ENCODE peak calls at places on chromosomes 2 and 18, in nine cellular contexts. One of them, this sample, is unnamed.
A peak's percentile ranks its signal among the peaks of the same experiment; 100 is the strongest.

GRCh38 chr2:100317634-100318033 is 4.7 kb downstream of the LONRF2 start:
- DNase-seq in stimulated activated CD4-positive, alpha-beta T cell treated with anti-CD3 and anti-CD28 coated beads, Interleukin-1b, Interleukin-23, amount 100 ng/mL, for 24 hours: no peak
- DNase-seq in GF-D8: no peak
- DNase-seq in HS-27A: no peak
- DNase-seq in cardiac fibroblast: no peak
- DNase-seq in GM12891: no peak
- DNase-seq in Caki2: peak; percentile 15
- DNase-seq in stomach: no peak
- DNase-seq in mesenteric fat pad: no peak
- DNase-seq in this sample: no peak

GRCh38 chr2:151162185-151162584 is 99.5 kb downstream of the RBM43 start:
- DNase-seq in stimulated activated CD4-positive, alpha-beta T cell treated with anti-CD3 and anti-CD28 coated beads, Interleukin-1b, Interleukin-23, amount 100 ng/mL, for 24 hours: no peak
- DNase-seq in GF-D8: no peak
- DNase-seq in HS-27A: no peak
- DNase-seq in cardiac fibroblast: peak; percentile 58
- DNase-seq in GM12891: no peak
- DNase-seq in Caki2: peak; percentile 13
- DNase-seq in stomach: no peak
- DNase-seq in mesenteric fat pad: no peak
- DNase-seq in this sample: no peak

GRCh38 chr18:78765142-78765541 is 214.5 kb upstream of the SALL3 start:
- DNase-seq in stimulated activated CD4-positive, alpha-beta T cell treated with anti-CD3 and anti-CD28 coated beads, Interleukin-1b, Interleukin-23, amount 100 ng/mL, for 24 hours: no peak
- DNase-seq in GF-D8: no peak
- DNase-seq in HS-27A: no peak
- DNase-seq in cardiac fibroblast: no peak
- DNase-seq in GM12891: no peak
- DNase-seq in Caki2: no peak
- DNase-seq in stomach: no peak
- DNase-seq in mesenteric fat pad: peak; percentile 73
- DNase-seq in this sample: no peak

GRCh38 chr18:58863539-58864145 is 1.0 kb upstream of the ZNF532 start:
- DNase-seq in stimulated activated CD4-positive, alpha-beta T cell treated with anti-CD3 and anti-CD28 coated beads, Interleukin-1b, Interleukin-23, amount 100 ng/mL, for 24 hours: peak; percentile 14
- DNase-seq in GF-D8: no peak
- DNase-seq in HS-27A: no peak
- DNase-seq in cardiac fibroblast: no peak
- DNase-seq in GM12891: peak; percentile 44
- DNase-seq in Caki2: no peak
- DNase-seq in stomach: peak; percentile 55
- DNase-seq in mesenteric fat pad: no peak
- DNase-seq in this sample: no peak

GRCh38 chr2:135792401-135793152 is 44.4 kb downstream of the LCT start:
- DNase-seq in stimulated activated CD4-positive, alpha-beta T cell treated with anti-CD3 and anti-CD28 coated beads, Interleukin-1b, Interleukin-23, amount 100 ng/mL, for 24 hours: no peak
- DNase-seq in GF-D8: peak; percentile 37
- DNase-seq in HS-27A: no peak
- DNase-seq in cardiac fibroblast: no peak
- DNase-seq in GM12891: no peak
- DNase-seq in Caki2: no peak
- DNase-seq in stomach: no peak
- DNase-seq in mesenteric fat pad: no peak
- DNase-seq in this sample: no peak

GRCh38 chr2:105403785-105404698 is 5.2 kb upstream of the FHL2 start:
- DNase-seq in stimulated activated CD4-positive, alpha-beta T cell treated with anti-CD3 and anti-CD28 coated beads, Interleukin-1b, Interleukin-23, amount 100 ng/mL, for 24 hours: no peak
- DNase-seq in GF-D8: no peak
- DNase-seq in HS-27A: peak; percentile 90
- DNase-seq in cardiac fibroblast: peak; percentile 92
- DNase-seq in GM12891: no peak
- DNase-seq in Caki2: peak; percentile 99
- DNase-seq in stomach: no peak
- DNase-seq in mesenteric fat pad: no peak
- DNase-seq in this sample: peak; percentile 99

GRCh38 chr2:122749347-122749850 is 993.9 kb downstream of the TSN start:
- DNase-seq in stimulated activated CD4-positive, alpha-beta T cell treated with anti-CD3 and anti-CD28 coated beads, Interleukin-1b, Interleukin-23, amount 100 ng/mL, for 24 hours: no peak
- DNase-seq in GF-D8: no peak
- DNase-seq in HS-27A: no peak
- DNase-seq in cardiac fibroblast: peak; percentile 22
- DNase-seq in GM12891: no peak
- DNase-seq in Caki2: no peak
- DNase-seq in stomach: no peak
- DNase-seq in mesenteric fat pad: no peak
- DNase-seq in this sample: no peak

GRCh38 chr2:41963661-41964525 is 83.9 kb upstream of the PKDCC start:
- DNase-seq in stimulated activated CD4-positive, alpha-beta T cell treated with anti-CD3 and anti-CD28 coated beads, Interleukin-1b, Interleukin-23, amount 100 ng/mL, for 24 hours: no peak
- DNase-seq in GF-D8: no peak
- DNase-seq in HS-27A: no peak
- DNase-seq in cardiac fibroblast: no peak
- DNase-seq in GM12891: no peak
- DNase-seq in Caki2: peak; percentile 8
- DNase-seq in stomach: no peak
- DNase-seq in mesenteric fat pad: no peak
- DNase-seq in this sample: no peak

GRCh38 chr2:172294983-172295382 is 132.4 kb upstream of the ITGA6 start:
- DNase-seq in stimulated activated CD4-positive, alpha-beta T cell treated with anti-CD3 and anti-CD28 coated beads, Interleukin-1b, Interleukin-23, amount 100 ng/mL, for 24 hours: no peak
- DNase-seq in GF-D8: no peak
- DNase-seq in HS-27A: no peak
- DNase-seq in cardiac fibroblast: no peak
- DNase-seq in GM12891: no peak
- DNase-seq in Caki2: no peak
- DNase-seq in stomach: no peak
- DNase-seq in mesenteric fat pad: no peak
- DNase-seq in this sample: no peak

GRCh38 chr18:61471832-61472406 is 138.7 kb downstream of the CDH20 start:
- DNase-seq in stimulated activated CD4-positive, alpha-beta T cell treated with anti-CD3 and anti-CD28 coated beads, Interleukin-1b, Interleukin-23, amount 100 ng/mL, for 24 hours: no peak
- DNase-seq in GF-D8: no peak
- DNase-seq in HS-27A: no peak
- DNase-seq in cardiac fibroblast: no peak
- DNase-seq in GM12891: no peak
- DNase-seq in Caki2: no peak
- DNase-seq in stomach: no peak
- DNase-seq in mesenteric fat pad: no peak
- DNase-seq in this sample: no peak

GRCh38 chr2:209946539-209946938 is 55.9 kb upstream of the RPE start:
- DNase-seq in stimulated activated CD4-positive, alpha-beta T cell treated with anti-CD3 and anti-CD28 coated beads, Interleukin-1b, Interleukin-23, amount 100 ng/mL, for 24 hours: no peak
- DNase-seq in GF-D8: no peak
- DNase-seq in HS-27A: no peak
- DNase-seq in cardiac fibroblast: peak; percentile 3
- DNase-seq in GM12891: no peak
- DNase-seq in Caki2: no peak
- DNase-seq in stomach: no peak
- DNase-seq in mesenteric fat pad: no peak
- DNase-seq in this sample: no peak

GRCh38 chr2:215505044-215505786 is 69.3 kb upstream of the FN1 start:
- DNase-seq in stimulated activated CD4-positive, alpha-beta T cell treated with anti-CD3 and anti-CD28 coated beads, Interleukin-1b, Interleukin-23, amount 100 ng/mL, for 24 hours: no peak
- DNase-seq in GF-D8: no peak
- DNase-seq in HS-27A: no peak
- DNase-seq in cardiac fibroblast: peak; percentile 92
- DNase-seq in GM12891: no peak
- DNase-seq in Caki2: no peak
- DNase-seq in stomach: no peak
- DNase-seq in mesenteric fat pad: no peak
- DNase-seq in this sample: no peak

GRCh38 chr2:85830645-85831044 is 58.1 kb downstream of the ST3GAL5 start:
- DNase-seq in stimulated activated CD4-positive, alpha-beta T cell treated with anti-CD3 and anti-CD28 coated beads, Interleukin-1b, Interleukin-23, amount 100 ng/mL, for 24 hours: no peak
- DNase-seq in GF-D8: no peak
- DNase-seq in HS-27A: no peak
- DNase-seq in cardiac fibroblast: peak; percentile 11
- DNase-seq in GM12891: no peak
- DNase-seq in Caki2: no peak
- DNase-seq in stomach: no peak
- DNase-seq in mesenteric fat pad: no peak
- DNase-seq in this sample: no peak

GRCh38 chr18:63320690-63321265 is 1.2 kb upstream of the BCL2 start:
- DNase-seq in stimulated activated CD4-positive, alpha-beta T cell treated with anti-CD3 and anti-CD28 coated beads, Interleukin-1b, Interleukin-23, amount 100 ng/mL, for 24 hours: peak; percentile 23
- DNase-seq in GF-D8: peak; percentile 55
- DNase-seq in HS-27A: no peak
- DNase-seq in cardiac fibroblast: peak; percentile 45
- DNase-seq in GM12891: no peak
- DNase-seq in Caki2: no peak
- DNase-seq in stomach: peak; percentile 31
- DNase-seq in mesenteric fat pad: no peak
- DNase-seq in this sample: no peak

GRCh38 chr2:241882090-241882625 is 12.6 kb downstream of the RTP5 start:
- DNase-seq in stimulated activated CD4-positive, alpha-beta T cell treated with anti-CD3 and anti-CD28 coated beads, Interleukin-1b, Interleukin-23, amount 100 ng/mL, for 24 hours: no peak
- DNase-seq in GF-D8: peak; percentile 36
- DNase-seq in HS-27A: no peak
- DNase-seq in cardiac fibroblast: no peak
- DNase-seq in GM12891: peak; percentile 78
- DNase-seq in Caki2: no peak
- DNase-seq in stomach: peak; percentile 44
- DNase-seq in mesenteric fat pad: no peak
- DNase-seq in this sample: no peak

GRCh38 chr2:227661019-227661726 is 5.4 kb upstream of the SCYGR5 start:
- DNase-seq in stimulated activated CD4-positive, alpha-beta T cell treated with anti-CD3 and anti-CD28 coated beads, Interleukin-1b, Interleukin-23, amount 100 ng/mL, for 24 hours: no peak
- DNase-seq in GF-D8: no peak
- DNase-seq in HS-27A: no peak
- DNase-seq in cardiac fibroblast: no peak
- DNase-seq in GM12891: no peak
- DNase-seq in Caki2: no peak
- DNase-seq in stomach: no peak
- DNase-seq in mesenteric fat pad: no peak
- DNase-seq in this sample: no peak

GRCh38 chr18:22977847-22978701 is 44.9 kb downstream of the RBBP8 start:
- DNase-seq in stimulated activated CD4-positive, alpha-beta T cell treated with anti-CD3 and anti-CD28 coated beads, Interleukin-1b, Interleukin-23, amount 100 ng/mL, for 24 hours: no peak
- DNase-seq in GF-D8: no peak
- DNase-seq in HS-27A: peak; percentile 46
- DNase-seq in cardiac fibroblast: peak; percentile 85
- DNase-seq in GM12891: no peak
- DNase-seq in Caki2: peak; percentile 80
- DNase-seq in stomach: no peak
- DNase-seq in mesenteric fat pad: no peak
- DNase-seq in this sample: peak; percentile 48

GRCh38 chr2:24049485-24050021 is at the start of gene FKBP1B:
- DNase-seq in stimulated activated CD4-positive, alpha-beta T cell treated with anti-CD3 and anti-CD28 coated beads, Interleukin-1b, Interleukin-23, amount 100 ng/mL, for 24 hours: peak; percentile 27
- DNase-seq in GF-D8: no peak
- DNase-seq in HS-27A: no peak
- DNase-seq in cardiac fibroblast: peak; percentile 52
- DNase-seq in GM12891: peak; percentile 47
- DNase-seq in Caki2: peak; percentile 49
- DNase-seq in stomach: peak; percentile 80
- DNase-seq in mesenteric fat pad: no peak
- DNase-seq in this sample: no peak

GRCh38 chr2:238632181-238633060 is 205.7 kb downstream of the ASB1 start:
- DNase-seq in stimulated activated CD4-positive, alpha-beta T cell treated with anti-CD3 and anti-CD28 coated beads, Interleukin-1b, Interleukin-23, amount 100 ng/mL, for 24 hours: no peak
- DNase-seq in GF-D8: no peak
- DNase-seq in HS-27A: no peak
- DNase-seq in cardiac fibroblast: no peak
- DNase-seq in GM12891: no peak
- DNase-seq in Caki2: no peak
- DNase-seq in stomach: no peak
- DNase-seq in mesenteric fat pad: no peak
- DNase-seq in this sample: no peak

GRCh38 chr2:111121873-111122630 is 1.3 kb downstream of the BCL2L11 start:
- DNase-seq in stimulated activated CD4-positive, alpha-beta T cell treated with anti-CD3 and anti-CD28 coated beads, Interleukin-1b, Interleukin-23, amount 100 ng/mL, for 24 hours: peak; percentile 48
- DNase-seq in GF-D8: peak; percentile 28
- DNase-seq in HS-27A: peak; percentile 81
- DNase-seq in cardiac fibroblast: peak; percentile 83
- DNase-seq in GM12891: no peak
- DNase-seq in Caki2: peak; percentile 93
- DNase-seq in stomach: peak; percentile 91
- DNase-seq in mesenteric fat pad: peak; percentile 97
- DNase-seq in this sample: no peak

GRCh38 chr2:215833531-215834162 is 179.7 kb downstream of the MREG start:
- DNase-seq in stimulated activated CD4-positive, alpha-beta T cell treated with anti-CD3 and anti-CD28 coated beads, Interleukin-1b, Interleukin-23, amount 100 ng/mL, for 24 hours: no peak
- DNase-seq in GF-D8: peak; percentile 9
- DNase-seq in HS-27A: no peak
- DNase-seq in cardiac fibroblast: peak; percentile 90
- DNase-seq in GM12891: no peak
- DNase-seq in Caki2: no peak
- DNase-seq in stomach: no peak
- DNase-seq in mesenteric fat pad: no peak
- DNase-seq in this sample: no peak

GRCh38 chr2:177334940-177335543 is 57.5 kb upstream of the AGPS start:
- DNase-seq in stimulated activated CD4-positive, alpha-beta T cell treated with anti-CD3 and anti-CD28 coated beads, Interleukin-1b, Interleukin-23, amount 100 ng/mL, for 24 hours: no peak
- DNase-seq in GF-D8: peak; percentile 22
- DNase-seq in HS-27A: no peak
- DNase-seq in cardiac fibroblast: peak; percentile 66
- DNase-seq in GM12891: no peak
- DNase-seq in Caki2: peak; percentile 50
- DNase-seq in stomach: no peak
- DNase-seq in mesenteric fat pad: no peak
- DNase-seq in this sample: no peak

GRCh38 chr2:156573710-156574109 is 137.5 kb downstream of the GPD2 start:
- DNase-seq in stimulated activated CD4-positive, alpha-beta T cell treated with anti-CD3 and anti-CD28 coated beads, Interleukin-1b, Interleukin-23, amount 100 ng/mL, for 24 hours: no peak
- DNase-seq in GF-D8: no peak
- DNase-seq in HS-27A: no peak
- DNase-seq in cardiac fibroblast: no peak
- DNase-seq in GM12891: no peak
- DNase-seq in Caki2: no peak
- DNase-seq in stomach: no peak
- DNase-seq in mesenteric fat pad: no peak
- DNase-seq in this sample: no peak

GRCh38 chr2:237207641-237208040 is 122.0 kb downstream of the COPS8 start:
- DNase-seq in stimulated activated CD4-positive, alpha-beta T cell treated with anti-CD3 and anti-CD28 coated beads, Interleukin-1b, Interleukin-23, amount 100 ng/mL, for 24 hours: no peak
- DNase-seq in GF-D8: no peak
- DNase-seq in HS-27A: no peak
- DNase-seq in cardiac fibroblast: peak; percentile 81
- DNase-seq in GM12891: no peak
- DNase-seq in Caki2: no peak
- DNase-seq in stomach: peak; percentile 23
- DNase-seq in mesenteric fat pad: no peak
- DNase-seq in this sample: no peak

GRCh38 chr2:167294031-167294774 is 405.9 kb downstream of the XIRP2 start:
- DNase-seq in stimulated activated CD4-positive, alpha-beta T cell treated with anti-CD3 and anti-CD28 coated beads, Interleukin-1b, Interleukin-23, amount 100 ng/mL, for 24 hours: no peak
- DNase-seq in GF-D8: no peak
- DNase-seq in HS-27A: no peak
- DNase-seq in cardiac fibroblast: peak; percentile 52
- DNase-seq in GM12891: no peak
- DNase-seq in Caki2: no peak
- DNase-seq in stomach: no peak
- DNase-seq in mesenteric fat pad: no peak
- DNase-seq in this sample: no peak

GRCh38 chr18:60452424-60452823 is 79.8 kb upstream of the MC4R start:
- DNase-seq in stimulated activated CD4-positive, alpha-beta T cell treated with anti-CD3 and anti-CD28 coated beads, Interleukin-1b, Interleukin-23, amount 100 ng/mL, for 24 hours: no peak
- DNase-seq in GF-D8: no peak
- DNase-seq in HS-27A: no peak
- DNase-seq in cardiac fibroblast: peak; percentile 18
- DNase-seq in GM12891: no peak
- DNase-seq in Caki2: no peak
- DNase-seq in stomach: no peak
- DNase-seq in mesenteric fat pad: no peak
- DNase-seq in this sample: no peak

GRCh38 chr2:170973225-170973491 is 44.1 kb downstream of the GORASP2 start:
- DNase-seq in stimulated activated CD4-positive, alpha-beta T cell treated with anti-CD3 and anti-CD28 coated beads, Interleukin-1b, Interleukin-23, amount 100 ng/mL, for 24 hours: no peak
- DNase-seq in GF-D8: no peak
- DNase-seq in HS-27A: no peak
- DNase-seq in cardiac fibroblast: no peak
- DNase-seq in GM12891: no peak
- DNase-seq in Caki2: no peak
- DNase-seq in stomach: no peak
- DNase-seq in mesenteric fat pad: no peak
- DNase-seq in this sample: no peak

GRCh38 chr18:12361770-12362378 is 15.2 kb downstream of the AFG3L2 start:
- DNase-seq in stimulated activated CD4-positive, alpha-beta T cell treated with anti-CD3 and anti-CD28 coated beads, Interleukin-1b, Interleukin-23, amount 100 ng/mL, for 24 hours: no peak
- DNase-seq in GF-D8: no peak
- DNase-seq in HS-27A: no peak
- DNase-seq in cardiac fibroblast: no peak
- DNase-seq in GM12891: no peak
- DNase-seq in Caki2: no peak
- DNase-seq in stomach: no peak
- DNase-seq in mesenteric fat pad: no peak
- DNase-seq in this sample: no peak

GRCh38 chr2:75571730-75572430 is 11.1 kb upstream of the EVA1A start:
- DNase-seq in stimulated activated CD4-positive, alpha-beta T cell treated with anti-CD3 and anti-CD28 coated beads, Interleukin-1b, Interleukin-23, amount 100 ng/mL, for 24 hours: no peak
- DNase-seq in GF-D8: no peak
- DNase-seq in HS-27A: no peak
- DNase-seq in cardiac fibroblast: no peak
- DNase-seq in GM12891: no peak
- DNase-seq in Caki2: no peak
- DNase-seq in stomach: no peak
- DNase-seq in mesenteric fat pad: no peak
- DNase-seq in this sample: no peak

GRCh38 chr2:102337012-102337411 is 18.6 kb upstream of the IL18R1 start:
- DNase-seq in stimulated activated CD4-positive, alpha-beta T cell treated with anti-CD3 and anti-CD28 coated beads, Interleukin-1b, Interleukin-23, amount 100 ng/mL, for 24 hours: no peak
- DNase-seq in GF-D8: no peak
- DNase-seq in HS-27A: no peak
- DNase-seq in cardiac fibroblast: peak; percentile 95
- DNase-seq in GM12891: no peak
- DNase-seq in Caki2: no peak
- DNase-seq in stomach: no peak
- DNase-seq in mesenteric fat pad: no peak
- DNase-seq in this sample: no peak

GRCh38 chr2:25104741-25105140 is 62.9 kb downstream of the EFR3B start:
- DNase-seq in stimulated activated CD4-positive, alpha-beta T cell treated with anti-CD3 and anti-CD28 coated beads, Interleukin-1b, Interleukin-23, amount 100 ng/mL, for 24 hours: no peak
- DNase-seq in GF-D8: no peak
- DNase-seq in HS-27A: no peak
- DNase-seq in cardiac fibroblast: no peak
- DNase-seq in GM12891: no peak
- DNase-seq in Caki2: no peak
- DNase-seq in stomach: no peak
- DNase-seq in mesenteric fat pad: no peak
- DNase-seq in this sample: no peak